ENCODE peak calls at places on chromosomes 1 and 21, in six cellular contexts. L, X, Y, T, K and F are unnamed samples.

GRCh38 chr1:220298470-220298869 is 26.2 kb upstream of the RAB3GAP2 start:
- DNase-seq in L (no peak), X (no peak), Y (no peak), T (no peak), K (no peak), F (no peak)

GRCh38 chr21:45981154-45981606 is 390 bp upstream of the COL6A1 start:
- DNase-seq in L (peak), X (peak), Y (peak), T (peak), K (peak), F (peak)

GRCh38 chr1:172238969-172239368 is 181.5 kb upstream of the C1orf105 start:
- DNase-seq in L (no peak), X (no peak), Y (no peak), T (no peak), K (no peak), F (no peak)

GRCh38 chr1:92037400-92037799 is 7.6 kb downstream of the EPHX4 start:
- DNase-seq in L (no peak), X (peak), Y (no peak), T (peak), K (no peak), F (no peak)

GRCh38 chr21:38241029-38241740 is 15.6 kb upstream of the KCNJ15 start:
- DNase-seq in L (no peak), X (peak), Y (no peak), T (no peak), K (no peak), F (no peak)

GRCh38 chr1:167312871-167313270 is 92.2 kb downstream of the POU2F1 start:
- DNase-seq in L (peak), X (no peak), Y (no peak), T (peak), K (no peak), F (no peak)

GRCh38 chr1:229879746-229880145 is 187.3 kb upstream of the GALNT2 start:
- DNase-seq in L (no peak), X (peak), Y (no peak), T (no peak), K (no peak), F (no peak)

GRCh38 chr1:202283991-202284390 is 57.7 kb downstream of the UBE2T start:
- DNase-seq in L (peak), X (peak), Y (no peak), T (peak), K (no peak), F (peak)

GRCh38 chr1:196034080-196034706 is 574.0 kb downstream of the KCNT2 start:
- DNase-seq in L (no peak), X (no peak), Y (peak), T (no peak), K (no peak), F (no peak)

GRCh38 chr1:6951536-6951935 is 166.3 kb downstream of the CAMTA1 start:
- DNase-seq in L (no peak), X (no peak), Y (no peak), T (no peak), K (no peak), F (no peak)
- H3K9ac ChIP-seq in L (no peak), X (no peak), Y (no peak), T (no peak), K (no peak), F (no peak)

GRCh38 chr1:67684526-67685066 is 405 bp upstream of the GADD45A start:
- DNase-seq in L (no peak), X (peak), Y (no peak), T (no peak), K (no peak), F (no peak)

GRCh38 chr1:67687198-67687545 is 2.2 kb downstream of the GADD45A start:
- DNase-seq in L (no peak), X (no peak), Y (no peak), T (no peak), K (no peak), F (no peak)

GRCh38 chr1:67686272-67687197 is 1.5 kb downstream of the GADD45A start:
- DNase-seq in L (peak), X (peak), Y (peak), T (peak), K (peak), F (no peak)

GRCh38 chr1:67685067-67685557 is at the start of gene GADD45A:
- DNase-seq in L (peak), X (peak), Y (peak), T (peak), K (peak), F (no peak)

DNA sequence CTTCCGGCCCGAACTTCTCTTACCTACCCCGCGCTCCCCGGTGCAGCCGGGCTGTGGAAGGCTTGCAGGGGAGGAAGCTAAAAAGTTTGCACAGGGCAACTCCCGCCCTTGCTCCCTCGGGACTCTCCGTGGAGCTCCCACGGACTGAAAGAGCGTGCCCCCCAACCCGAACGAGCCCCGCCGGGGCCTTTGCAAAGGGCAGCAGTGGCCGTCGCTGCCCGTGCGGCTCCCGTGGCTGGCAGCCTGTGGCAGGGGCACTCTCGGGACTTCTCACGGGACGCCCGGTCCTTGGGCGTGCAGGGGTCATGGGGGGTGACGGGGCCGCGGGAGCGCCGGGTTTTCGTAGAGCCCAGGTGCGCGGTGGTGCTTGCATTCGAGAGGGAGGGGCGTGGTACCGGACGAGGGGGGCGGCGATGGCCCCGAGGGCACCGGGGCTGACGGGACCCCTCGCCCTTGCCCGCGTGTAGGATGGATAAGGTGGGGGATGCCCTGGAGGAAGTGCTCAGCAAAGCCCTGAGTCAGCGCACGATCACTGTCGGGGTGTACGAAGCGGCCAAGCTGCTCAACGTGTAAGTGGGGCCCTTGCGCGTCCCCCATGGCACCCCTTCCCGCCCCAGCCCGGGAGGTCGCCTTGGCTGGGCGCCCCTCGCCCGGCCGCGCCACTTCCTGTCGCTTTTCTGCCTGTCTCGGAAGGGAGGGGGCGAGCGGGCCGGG is 714 bp downstream of the GADD45A start:
- DNase-seq in L (peak), X (peak), Y (no peak), T (no peak), K (peak), F (no peak)
- H2AFZ ChIP-seq in L (no peak), X (peak), Y (peak), T (peak), K (peak), F (no peak)

GRCh38 chr1:243315933-243316332 is 60.1 kb downstream of the SDCCAG8 start:
- DNase-seq in L (no peak), X (no peak), Y (no peak), T (no peak), K (no peak), F (no peak)

GRCh38 chr1:243316366-243316989 is 60.6 kb downstream of the SDCCAG8 start:
- DNase-seq in L (no peak), X (no peak), Y (peak), T (no peak), K (no peak), F (no peak)

GRCh38 chr1:243313635-243314536 is 58.0 kb downstream of the SDCCAG8 start:
- DNase-seq in L (no peak), X (no peak), Y (no peak), T (no peak), K (no peak), F (no peak)

GRCh38 chr1:243312962-243313634 is 57.3 kb downstream of the SDCCAG8 start:
- DNase-seq in L (no peak), X (no peak), Y (no peak), T (no peak), K (no peak), F (peak)

DNA sequence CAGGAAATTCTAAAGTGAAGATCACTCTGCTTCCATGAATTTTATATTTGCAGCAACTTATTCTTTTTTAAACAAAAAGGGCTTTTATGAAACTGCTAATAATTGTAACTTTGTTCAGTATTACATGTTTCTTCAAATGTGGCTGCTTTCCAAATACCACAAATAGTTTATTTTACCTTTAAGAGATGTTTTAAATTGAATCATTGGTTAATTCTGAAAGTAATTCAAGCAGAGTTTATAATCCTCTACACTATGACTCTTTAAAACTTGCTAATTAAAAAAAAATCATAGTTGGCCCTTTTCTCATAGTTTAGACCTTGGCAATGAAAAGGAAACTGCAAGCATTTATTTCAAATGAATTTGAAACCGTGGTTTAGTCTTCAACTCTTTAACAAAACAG is 59.6 kb downstream of the SDCCAG8 start:
- DNase-seq in L (no peak), X (no peak), Y (no peak), T (peak), K (no peak), F (no peak)
- H3K9ac ChIP-seq in L (no peak), X (no peak), Y (no peak), T (no peak), K (no peak), F (no peak)

GRCh38 chr1:24318988-24319863 is at the start of gene GRHL3:
- DNase-seq in L (peak), X (peak), Y (no peak), T (no peak), K (no peak), F (peak)
- H2AFZ ChIP-seq in L (peak), X (no peak), Y (peak), T (peak), K (no peak), F (no peak)

GRCh38 chr21:32359719-32360260 is 33.0 kb downstream of the URB1 start:
- DNase-seq in L (peak), X (peak), Y (no peak), T (no peak), K (no peak), F (no peak)
- H3K9ac ChIP-seq in L (no peak), X (no peak), Y (no peak), T (no peak), K (no peak), F (no peak)

DNA sequence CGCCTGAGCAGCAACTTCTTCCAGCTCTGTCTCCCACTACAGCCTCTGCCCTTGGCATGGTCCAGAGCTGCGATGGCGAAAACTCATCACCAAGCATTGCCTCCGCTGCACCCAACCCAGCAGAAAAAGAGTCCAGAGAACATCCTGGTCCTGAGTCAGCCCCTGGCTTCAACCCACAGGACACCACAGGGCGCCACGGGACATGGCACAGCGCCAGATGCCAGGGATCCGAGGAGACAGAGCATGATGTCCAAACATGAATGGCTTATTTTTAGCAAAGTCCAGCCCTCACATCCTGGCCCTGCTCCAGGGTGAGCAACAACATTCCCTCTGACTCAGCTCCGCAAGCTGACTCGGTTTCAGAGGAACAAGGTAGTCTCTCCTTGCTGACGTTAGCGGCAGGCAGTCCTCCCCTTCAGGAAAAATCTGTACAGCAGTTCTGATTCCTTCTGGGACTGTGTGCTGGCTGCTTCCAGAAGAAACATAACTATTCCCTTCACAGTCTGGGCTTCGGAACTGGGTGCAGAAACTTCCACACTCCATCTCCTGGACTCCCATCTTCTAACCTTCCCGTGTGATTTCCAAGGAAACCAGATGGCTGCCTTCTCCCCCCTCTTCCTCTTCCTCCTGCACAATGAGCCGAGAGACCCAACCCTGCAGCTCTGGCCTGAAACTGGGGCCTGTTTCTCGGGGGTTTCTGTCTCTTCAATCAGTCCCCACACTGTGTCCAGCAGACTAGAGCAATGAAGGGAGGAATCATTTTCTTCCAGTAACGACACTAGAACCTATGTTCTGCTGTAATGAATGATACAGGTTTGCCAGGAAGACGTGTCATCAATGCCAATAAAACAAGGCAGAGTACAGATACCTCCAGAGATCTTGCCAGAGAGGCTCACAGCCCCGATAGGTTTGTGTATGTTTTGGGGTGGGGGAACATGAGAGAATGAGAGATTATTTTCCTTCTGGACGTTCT is 131.2 kb downstream of the TOMM20 start:
- DNase-seq in L (peak), X (peak), Y (no peak), T (peak), K (no peak), F (peak)
- H2AFZ ChIP-seq in L (no peak), X (peak), Y (peak), T (peak), K (no peak), F (peak)